ENCODE peak calls at places on chromosomes 16 and 17, in six cellular contexts. One of them, this sample, is unnamed.

GRCh38 chr16:57517397-57518367 is 18.7 kb downstream of the CCDC102A start:
- DNase-seq in amygdala: no peak
- DNase-seq in A549: no peak
- DNase-seq in Right ventricle myocardium superior: no peak
- DNase-seq in NCI-H774: no peak
- DNase-seq in activated T-cell treated with anti-CD3 and anti-CD28 coated beads for 1 hour: no peak
- DNase-seq in this sample: no peak

GRCh38 chr17:42571435-42572225 is 4.7 kb downstream of the MLX start:
- DNase-seq in Right ventricle myocardium superior: peak
- DNase-seq in activated T-cell treated with anti-CD3 and anti-CD28 coated beads for 1 hour: no peak
- DNase-seq in amygdala: no peak
- DNase-seq in NCI-H774: no peak
- DNase-seq in A549: no peak
- DNase-seq in this sample: no peak

GRCh38 chr17:6239237-6239798 is 169.1 kb downstream of the WSCD1 start:
- DNase-seq in A549: no peak
- DNase-seq in NCI-H774: no peak
- DNase-seq in Right ventricle myocardium superior: no peak
- DNase-seq in activated T-cell treated with anti-CD3 and anti-CD28 coated beads for 1 hour: no peak
- DNase-seq in amygdala: no peak
- DNase-seq in this sample: no peak

GRCh38 chr17:66540131-66540781 is 237.8 kb downstream of the PRKCA start:
- DNase-seq in A549: no peak
- DNase-seq in Right ventricle myocardium superior: peak
- DNase-seq in activated T-cell treated with anti-CD3 and anti-CD28 coated beads for 1 hour: no peak
- DNase-seq in NCI-H774: no peak
- DNase-seq in amygdala: no peak
- DNase-seq in this sample: no peak

GRCh38 chr17:77891602-77892001 is 66.9 kb upstream of the TNRC6C start:
- DNase-seq in A549: no peak
- DNase-seq in activated T-cell treated with anti-CD3 and anti-CD28 coated beads for 1 hour: no peak
- DNase-seq in NCI-H774: no peak
- DNase-seq in amygdala: no peak
- DNase-seq in Right ventricle myocardium superior: no peak
- DNase-seq in this sample: no peak

GRCh38 chr17:48490391-48491026 is 40.3 kb downstream of the HOXB1 start:
- DNase-seq in activated T-cell treated with anti-CD3 and anti-CD28 coated beads for 1 hour: no peak
- DNase-seq in A549: no peak
- DNase-seq in NCI-H774: no peak
- DNase-seq in amygdala: no peak
- DNase-seq in Right ventricle myocardium superior: no peak
- DNase-seq in this sample: no peak

GRCh38 chr16:17138801-17139200 is 332.0 kb downstream of the XYLT1 start:
- DNase-seq in A549: no peak
- DNase-seq in Right ventricle myocardium superior: no peak
- DNase-seq in activated T-cell treated with anti-CD3 and anti-CD28 coated beads for 1 hour: no peak
- DNase-seq in NCI-H774: no peak
- DNase-seq in amygdala: no peak
- DNase-seq in this sample: peak

GRCh38 chr16:58421029-58421428 is 28.8 kb downstream of the GINS3 start:
- DNase-seq in amygdala: no peak
- DNase-seq in Right ventricle myocardium superior: no peak
- DNase-seq in A549: no peak
- DNase-seq in activated T-cell treated with anti-CD3 and anti-CD28 coated beads for 1 hour: no peak
- DNase-seq in NCI-H774: no peak
- DNase-seq in this sample: no peak

GRCh38 chr16:4915226-4915761 is 21.7 kb downstream of the PPL start:
- DNase-seq in amygdala: no peak
- DNase-seq in A549: no peak
- DNase-seq in activated T-cell treated with anti-CD3 and anti-CD28 coated beads for 1 hour: no peak
- DNase-seq in Right ventricle myocardium superior: no peak
- DNase-seq in NCI-H774: no peak
- DNase-seq in this sample: peak

GRCh38 chr16:70399951-70400350 is 38.9 kb downstream of the ST3GAL2 start:
- DNase-seq in activated T-cell treated with anti-CD3 and anti-CD28 coated beads for 1 hour: no peak
- DNase-seq in A549: no peak
- DNase-seq in amygdala: no peak
- DNase-seq in NCI-H774: no peak
- DNase-seq in Right ventricle myocardium superior: no peak
- DNase-seq in this sample: no peak

GRCh38 chr16:2271848-2272461 is 4.0 kb upstream of the RNPS1 start:
- DNase-seq in A549: no peak
- DNase-seq in amygdala: no peak
- DNase-seq in Right ventricle myocardium superior: no peak
- DNase-seq in NCI-H774: no peak
- DNase-seq in activated T-cell treated with anti-CD3 and anti-CD28 coated beads for 1 hour: no peak
- DNase-seq in this sample: no peak

GRCh38 chr17:77211681-77212080 is 70.9 kb downstream of the SEC14L1 start:
- DNase-seq in activated T-cell treated with anti-CD3 and anti-CD28 coated beads for 1 hour: no peak
- DNase-seq in Right ventricle myocardium superior: no peak
- DNase-seq in amygdala: no peak
- DNase-seq in A549: no peak
- DNase-seq in NCI-H774: no peak
- DNase-seq in this sample: no peak

GRCh38 chr17:73633736-73634135 is 10.5 kb downstream of the SDK2 start:
- DNase-seq in NCI-H774: no peak
- DNase-seq in Right ventricle myocardium superior: peak
- DNase-seq in activated T-cell treated with anti-CD3 and anti-CD28 coated beads for 1 hour: no peak
- DNase-seq in amygdala: no peak
- DNase-seq in A549: no peak
- DNase-seq in this sample: no peak

GRCh38 chr16:54525104-54525503 is 238.5 kb upstream of the IRX3 start:
- DNase-seq in Right ventricle myocardium superior: no peak
- DNase-seq in A549: no peak
- DNase-seq in amygdala: no peak
- DNase-seq in NCI-H774: no peak
- DNase-seq in activated T-cell treated with anti-CD3 and anti-CD28 coated beads for 1 hour: no peak
- DNase-seq in this sample: no peak

GRCh38 chr16:83118365-83118764 is 491.6 kb downstream of the CDH13 start:
- DNase-seq in activated T-cell treated with anti-CD3 and anti-CD28 coated beads for 1 hour: no peak
- DNase-seq in NCI-H774: no peak
- DNase-seq in Right ventricle myocardium superior: no peak
- DNase-seq in A549: no peak
- DNase-seq in amygdala: no peak
- DNase-seq in this sample: no peak

GRCh38 chr16:79599256-79599836 is 1.2 kb downstream of the MAF start:
- DNase-seq in amygdala: no peak
- DNase-seq in A549: peak
- DNase-seq in NCI-H774: no peak
- DNase-seq in Right ventricle myocardium superior: peak
- DNase-seq in activated T-cell treated with anti-CD3 and anti-CD28 coated beads for 1 hour: no peak
- DNase-seq in this sample: no peak

GRCh38 chr16:1471569-1472194 is 3.1 kb downstream of the CLCN7 start:
- DNase-seq in amygdala: no peak
- DNase-seq in activated T-cell treated with anti-CD3 and anti-CD28 coated beads for 1 hour: no peak
- DNase-seq in A549: no peak
- DNase-seq in Right ventricle myocardium superior: no peak
- DNase-seq in NCI-H774: no peak
- DNase-seq in this sample: no peak

GRCh38 chr17:12727076-12727750 is 61.5 kb downstream of the MYOCD start:
- DNase-seq in A549: no peak
- DNase-seq in amygdala: no peak
- DNase-seq in Right ventricle myocardium superior: no peak
- DNase-seq in activated T-cell treated with anti-CD3 and anti-CD28 coated beads for 1 hour: no peak
- DNase-seq in NCI-H774: no peak
- DNase-seq in this sample: no peak

GRCh38 chr16:75080205-75081029 is 36.2 kb downstream of the LDHD start:
- DNase-seq in amygdala: no peak
- DNase-seq in Right ventricle myocardium superior: no peak
- DNase-seq in NCI-H774: no peak
- DNase-seq in activated T-cell treated with anti-CD3 and anti-CD28 coated beads for 1 hour: no peak
- DNase-seq in A549: no peak
- DNase-seq in this sample: peak

GRCh38 chr17:52885882-52886281 is 727.4 kb upstream of the CA10 start:
- DNase-seq in amygdala: no peak
- DNase-seq in A549: no peak
- DNase-seq in Right ventricle myocardium superior: no peak
- DNase-seq in NCI-H774: no peak
- DNase-seq in activated T-cell treated with anti-CD3 and anti-CD28 coated beads for 1 hour: no peak
- DNase-seq in this sample: no peak

GRCh38 chr16:1989209-1989825 is 453 bp upstream of the SYNGR3 start:
- DNase-seq in NCI-H774: no peak
- DNase-seq in Right ventricle myocardium superior: no peak
- DNase-seq in A549: no peak
- DNase-seq in amygdala: no peak
- DNase-seq in activated T-cell treated with anti-CD3 and anti-CD28 coated beads for 1 hour: no peak
- DNase-seq in this sample: no peak

GRCh38 chr16:58099956-58100300 is 29.3 kb downstream of the CFAP20 start:
- DNase-seq in activated T-cell treated with anti-CD3 and anti-CD28 coated beads for 1 hour: no peak
- DNase-seq in amygdala: no peak
- DNase-seq in Right ventricle myocardium superior: no peak
- DNase-seq in A549: no peak
- DNase-seq in NCI-H774: no peak
- DNase-seq in this sample: no peak

GRCh38 chr17:1147664-1148063 is 32.1 kb downstream of the ABR start:
- DNase-seq in amygdala: no peak
- DNase-seq in NCI-H774: no peak
- DNase-seq in Right ventricle myocardium superior: no peak
- DNase-seq in A549: peak
- DNase-seq in activated T-cell treated with anti-CD3 and anti-CD28 coated beads for 1 hour: no peak
- DNase-seq in this sample: no peak

This sample was measured in RKO.